ENCODE peak calls at places on chromosomes 12 and 14, in six cellular contexts. One of them, this sample, is unnamed.

GRCh38 chr12:75721231-75721641 is 209.8 kb upstream of the KRR1 start:
- DNase-seq in fibroblast of villous mesenchyme: peak
- DNase-seq in fibroblast of the aortic adventitia: peak
- DNase-seq in upper lobe of right lung: no peak
- DNase-seq in breast epithelium: no peak
- DNase-seq in brain microvascular endothelial cell: no peak
- DNase-seq in this sample: peak

GRCh38 chr14:54488318-54488645 is 498 bp downstream of the GMFB start:
- DNase-seq in fibroblast of the aortic adventitia: peak
- DNase-seq in brain microvascular endothelial cell: no peak
- DNase-seq in fibroblast of villous mesenchyme: no peak
- DNase-seq in breast epithelium: no peak
- DNase-seq in upper lobe of right lung: no peak
- DNase-seq in this sample: no peak

GRCh38 chr14:99378782-99379214 is 101.9 kb downstream of the SETD3 start:
- DNase-seq in brain microvascular endothelial cell: peak
- DNase-seq in fibroblast of the aortic adventitia: peak
- DNase-seq in breast epithelium: no peak
- DNase-seq in fibroblast of villous mesenchyme: peak
- DNase-seq in upper lobe of right lung: no peak
- DNase-seq in this sample: peak

GRCh38 chr12:65949986-65950385 is 125.7 kb downstream of the HMGA2 start:
- DNase-seq in brain microvascular endothelial cell: no peak
- DNase-seq in fibroblast of the aortic adventitia: no peak
- DNase-seq in upper lobe of right lung: no peak
- DNase-seq in breast epithelium: no peak
- DNase-seq in fibroblast of villous mesenchyme: no peak
- DNase-seq in this sample: no peak

GRCh38 chr12:45670339-45671065 is 59.0 kb upstream of the ARID2 start:
- DNase-seq in fibroblast of villous mesenchyme: no peak
- DNase-seq in fibroblast of the aortic adventitia: no peak
- DNase-seq in brain microvascular endothelial cell: no peak
- DNase-seq in breast epithelium: no peak
- DNase-seq in upper lobe of right lung: no peak
- DNase-seq in this sample: no peak

GRCh38 chr12:12641650-12642049 is 30.0 kb downstream of the CREBL2 start:
- DNase-seq in fibroblast of the aortic adventitia: no peak
- DNase-seq in fibroblast of villous mesenchyme: no peak
- DNase-seq in brain microvascular endothelial cell: no peak
- DNase-seq in breast epithelium: no peak
- DNase-seq in upper lobe of right lung: no peak
- DNase-seq in this sample: no peak

GRCh38 chr12:48455116-48455515 is 17.2 kb upstream of the ANP32D start:
- DNase-seq in brain microvascular endothelial cell: no peak
- DNase-seq in breast epithelium: no peak
- DNase-seq in fibroblast of villous mesenchyme: no peak
- DNase-seq in fibroblast of the aortic adventitia: no peak
- DNase-seq in upper lobe of right lung: no peak
- DNase-seq in this sample: no peak

GRCh38 chr12:25719505-25719904 is 166.4 kb upstream of the LMNTD1 start:
- DNase-seq in fibroblast of the aortic adventitia: no peak
- DNase-seq in fibroblast of villous mesenchyme: no peak
- DNase-seq in upper lobe of right lung: no peak
- DNase-seq in breast epithelium: no peak
- DNase-seq in brain microvascular endothelial cell: no peak
- DNase-seq in this sample: no peak

GRCh38 chr12:9406564-9407424 is 198.6 kb upstream of the PZP start:
- DNase-seq in fibroblast of the aortic adventitia: no peak
- DNase-seq in fibroblast of villous mesenchyme: no peak
- DNase-seq in upper lobe of right lung: no peak
- DNase-seq in breast epithelium: no peak
- DNase-seq in brain microvascular endothelial cell: no peak
- DNase-seq in this sample: no peak

GRCh38 chr12:69583203-69583602 is 2.1 kb upstream of the CCT2 start:
- DNase-seq in upper lobe of right lung: no peak
- DNase-seq in fibroblast of villous mesenchyme: no peak
- DNase-seq in brain microvascular endothelial cell: no peak
- DNase-seq in breast epithelium: no peak
- DNase-seq in fibroblast of the aortic adventitia: no peak
- DNase-seq in this sample: peak

GRCh38 chr12:82426081-82426480 is 67.8 kb downstream of the METTL25 start:
- DNase-seq in fibroblast of the aortic adventitia: no peak
- DNase-seq in breast epithelium: no peak
- DNase-seq in fibroblast of villous mesenchyme: no peak
- DNase-seq in upper lobe of right lung: no peak
- DNase-seq in brain microvascular endothelial cell: no peak
- DNase-seq in this sample: no peak

GRCh38 chr12:58969227-58969626 is 48.9 kb upstream of the LRIG3 start:
- DNase-seq in fibroblast of the aortic adventitia: no peak
- DNase-seq in fibroblast of villous mesenchyme: no peak
- DNase-seq in upper lobe of right lung: no peak
- DNase-seq in breast epithelium: no peak
- DNase-seq in brain microvascular endothelial cell: no peak
- DNase-seq in this sample: peak

GRCh38 chr12:117968826-117969659 is at the start of gene KSR2:
- DNase-seq in fibroblast of the aortic adventitia: peak
- DNase-seq in fibroblast of villous mesenchyme: no peak
- DNase-seq in breast epithelium: peak
- DNase-seq in upper lobe of right lung: peak
- DNase-seq in brain microvascular endothelial cell: peak
- DNase-seq in this sample: peak

GRCh38 chr12:39571351-39571750 is 48.3 kb downstream of the ABCD2 start:
- DNase-seq in fibroblast of villous mesenchyme: no peak
- DNase-seq in brain microvascular endothelial cell: no peak
- DNase-seq in breast epithelium: no peak
- DNase-seq in fibroblast of the aortic adventitia: no peak
- DNase-seq in upper lobe of right lung: no peak
- DNase-seq in this sample: no peak

GRCh38 chr14:91545946-91546716 is 36.0 kb upstream of the PPP4R3A start:
- DNase-seq in fibroblast of villous mesenchyme: no peak
- DNase-seq in fibroblast of the aortic adventitia: no peak
- DNase-seq in brain microvascular endothelial cell: no peak
- DNase-seq in breast epithelium: no peak
- DNase-seq in upper lobe of right lung: no peak
- DNase-seq in this sample: no peak

GRCh38 chr12:100473716-100474150 is at the start of gene NR1H4:
- DNase-seq in breast epithelium: no peak
- DNase-seq in fibroblast of villous mesenchyme: peak
- DNase-seq in upper lobe of right lung: no peak
- DNase-seq in brain microvascular endothelial cell: no peak
- DNase-seq in fibroblast of the aortic adventitia: peak
- DNase-seq in this sample: no peak

GRCh38 chr12:27382126-27382795 is 49.6 kb downstream of the BMAL2 start:
- DNase-seq in fibroblast of villous mesenchyme: peak
- DNase-seq in upper lobe of right lung: no peak
- DNase-seq in breast epithelium: no peak
- DNase-seq in fibroblast of the aortic adventitia: peak
- DNase-seq in brain microvascular endothelial cell: no peak
- DNase-seq in this sample: peak

GRCh38 chr12:25427328-25428249 is 125.5 kb downstream of the LMNTD1 start:
- DNase-seq in brain microvascular endothelial cell: no peak
- DNase-seq in breast epithelium: no peak
- DNase-seq in fibroblast of the aortic adventitia: no peak
- DNase-seq in upper lobe of right lung: no peak
- DNase-seq in fibroblast of villous mesenchyme: no peak
- DNase-seq in this sample: no peak

GRCh38 chr12:91178139-91178561 is 4.5 kb downstream of the DCN start:
- DNase-seq in upper lobe of right lung: no peak
- DNase-seq in fibroblast of villous mesenchyme: peak
- DNase-seq in brain microvascular endothelial cell: no peak
- DNase-seq in breast epithelium: no peak
- DNase-seq in fibroblast of the aortic adventitia: peak
- DNase-seq in this sample: peak

GRCh38 chr14:71078481-71078880 is 171.2 kb downstream of the PCNX1 start:
- DNase-seq in brain microvascular endothelial cell: no peak
- DNase-seq in fibroblast of the aortic adventitia: no peak
- DNase-seq in fibroblast of villous mesenchyme: no peak
- DNase-seq in breast epithelium: no peak
- DNase-seq in upper lobe of right lung: no peak
- DNase-seq in this sample: no peak

GRCh38 chr14:99156026-99156425 is 116.0 kb downstream of the BCL11B start:
- DNase-seq in breast epithelium: no peak
- DNase-seq in fibroblast of the aortic adventitia: no peak
- DNase-seq in brain microvascular endothelial cell: no peak
- DNase-seq in fibroblast of villous mesenchyme: no peak
- DNase-seq in upper lobe of right lung: no peak
- DNase-seq in this sample: no peak

GRCh38 chr12:75979181-75979580 is 52.4 kb downstream of the PHLDA1 start:
- DNase-seq in brain microvascular endothelial cell: peak
- DNase-seq in upper lobe of right lung: no peak
- DNase-seq in fibroblast of villous mesenchyme: peak
- DNase-seq in breast epithelium: no peak
- DNase-seq in fibroblast of the aortic adventitia: no peak
- DNase-seq in this sample: peak

GRCh38 chr14:55752580-55753365 is 172.8 kb downstream of the KTN1 start:
- DNase-seq in fibroblast of villous mesenchyme: peak
- DNase-seq in fibroblast of the aortic adventitia: peak
- DNase-seq in brain microvascular endothelial cell: peak
- DNase-seq in upper lobe of right lung: no peak
- DNase-seq in breast epithelium: no peak
- DNase-seq in this sample: peak

GRCh38 chr12:14892726-14893442 is 7.2 kb upstream of the MGP start:
- DNase-seq in upper lobe of right lung: no peak
- DNase-seq in brain microvascular endothelial cell: peak
- DNase-seq in fibroblast of the aortic adventitia: peak
- DNase-seq in fibroblast of villous mesenchyme: peak
- DNase-seq in breast epithelium: no peak
- DNase-seq in this sample: peak

DNA sequence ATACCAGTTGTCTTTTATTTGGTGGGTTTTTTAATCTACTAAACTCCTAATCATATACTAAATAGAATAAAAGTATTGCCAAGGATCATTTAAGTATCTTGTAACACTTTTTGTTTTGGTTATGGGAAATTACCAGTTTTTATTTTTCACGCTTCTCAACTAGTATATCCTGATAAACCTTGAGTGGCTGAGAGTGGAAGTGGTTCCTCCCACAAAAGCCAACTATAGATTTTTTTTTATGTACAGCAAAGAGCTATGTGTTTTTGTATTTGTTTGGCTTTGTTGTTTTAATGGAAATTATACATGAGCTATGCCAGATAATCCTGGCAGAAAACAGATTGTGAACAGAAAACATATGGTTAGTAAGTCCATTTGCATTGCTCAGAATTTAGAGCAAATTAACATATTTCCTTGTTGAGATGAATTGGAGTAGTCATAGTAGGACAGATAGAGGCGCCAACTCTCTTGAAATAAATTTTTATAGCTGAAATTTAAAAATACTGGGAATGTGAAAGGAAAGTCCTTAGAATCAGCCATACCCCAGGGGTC is 60.9 kb upstream of the PSMA6 start:
- DNase-seq in brain microvascular endothelial cell: no peak
- DNase-seq in fibroblast of the aortic adventitia: no peak
- DNase-seq in fibroblast of villous mesenchyme: no peak
- DNase-seq in upper lobe of right lung: no peak
- DNase-seq in breast epithelium: no peak
- DNase-seq in this sample: no peak
- TF ChIP-seq CTCF in brain microvascular endothelial cell: no peak
- TF ChIP-seq CTCF in fibroblast of the aortic adventitia: no peak
- TF ChIP-seq CTCF in fibroblast of villous mesenchyme: no peak
- TF ChIP-seq CTCF in upper lobe of right lung: no peak
- TF ChIP-seq CTCF in breast epithelium: no peak
- TF ChIP-seq CTCF in this sample: no peak

DNA sequence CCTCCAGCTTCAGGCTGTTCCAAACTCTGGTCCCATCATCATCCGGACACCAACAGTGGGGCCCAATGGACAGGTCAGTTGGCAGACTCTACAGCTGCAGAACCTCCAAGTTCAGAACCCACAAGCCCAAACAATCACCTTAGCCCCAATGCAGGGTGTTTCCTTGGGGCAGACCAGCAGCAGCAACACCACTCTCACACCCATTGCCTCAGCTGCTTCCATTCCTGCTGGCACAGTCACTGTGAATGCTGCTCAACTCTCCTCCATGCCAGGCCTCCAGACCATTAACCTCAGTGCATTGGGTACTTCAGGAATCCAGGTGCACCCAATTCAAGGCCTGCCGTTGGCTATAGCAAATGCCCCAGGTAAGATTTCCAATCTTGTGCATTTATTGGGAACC is 3.3 kb downstream of the SP1 start:
- DNase-seq in fibroblast of the aortic adventitia: no peak
- DNase-seq in brain microvascular endothelial cell: no peak
- DNase-seq in breast epithelium: no peak
- DNase-seq in fibroblast of villous mesenchyme: no peak
- DNase-seq in upper lobe of right lung: peak
- DNase-seq in this sample: no peak
- H3K4me3 ChIP-seq in fibroblast of the aortic adventitia: peak
- H3K4me3 ChIP-seq in brain microvascular endothelial cell: peak
- H3K4me3 ChIP-seq in breast epithelium: peak
- H3K4me3 ChIP-seq in fibroblast of villous mesenchyme: peak
- H3K4me3 ChIP-seq in upper lobe of right lung: peak
- H3K4me3 ChIP-seq in this sample: peak

GRCh38 chr12:113464852-113465719 is 6.6 kb downstream of the LHX5 start:
- DNase-seq in upper lobe of right lung: peak
- DNase-seq in breast epithelium: no peak
- DNase-seq in fibroblast of villous mesenchyme: no peak
- DNase-seq in fibroblast of the aortic adventitia: no peak
- DNase-seq in brain microvascular endothelial cell: no peak
- DNase-seq in this sample: peak
- TF ChIP-seq CTCF in upper lobe of right lung: no peak
- TF ChIP-seq CTCF in breast epithelium: no peak
- TF ChIP-seq CTCF in fibroblast of villous mesenchyme: no peak
- TF ChIP-seq CTCF in fibroblast of the aortic adventitia: no peak
- TF ChIP-seq CTCF in brain microvascular endothelial cell: no peak
- TF ChIP-seq CTCF in this sample: no peak

GRCh38 chr12:68536885-68537284 is 73.8 kb upstream of the RAP1B start:
- DNase-seq in brain microvascular endothelial cell: no peak
- DNase-seq in fibroblast of villous mesenchyme: no peak
- DNase-seq in breast epithelium: no peak
- DNase-seq in fibroblast of the aortic adventitia: no peak
- DNase-seq in upper lobe of right lung: no peak
- DNase-seq in this sample: no peak

GRCh38 chr12:68534108-68534507 is 76.6 kb upstream of the RAP1B start:
- DNase-seq in fibroblast of the aortic adventitia: no peak
- DNase-seq in fibroblast of villous mesenchyme: no peak
- DNase-seq in upper lobe of right lung: no peak
- DNase-seq in breast epithelium: no peak
- DNase-seq in brain microvascular endothelial cell: no peak
- DNase-seq in this sample: no peak

GRCh38 chr12:68537571-68537970 is 73.1 kb upstream of the RAP1B start:
- DNase-seq in fibroblast of the aortic adventitia: no peak
- DNase-seq in upper lobe of right lung: no peak
- DNase-seq in breast epithelium: no peak
- DNase-seq in fibroblast of villous mesenchyme: no peak
- DNase-seq in brain microvascular endothelial cell: no peak
- DNase-seq in this sample: no peak

GRCh38 chr12:68538722-68539614 is 71.7 kb upstream of the RAP1B start:
- DNase-seq in breast epithelium: peak
- DNase-seq in fibroblast of the aortic adventitia: peak
- DNase-seq in upper lobe of right lung: no peak
- DNase-seq in fibroblast of villous mesenchyme: no peak
- DNase-seq in brain microvascular endothelial cell: peak
- DNase-seq in this sample: no peak

DNA sequence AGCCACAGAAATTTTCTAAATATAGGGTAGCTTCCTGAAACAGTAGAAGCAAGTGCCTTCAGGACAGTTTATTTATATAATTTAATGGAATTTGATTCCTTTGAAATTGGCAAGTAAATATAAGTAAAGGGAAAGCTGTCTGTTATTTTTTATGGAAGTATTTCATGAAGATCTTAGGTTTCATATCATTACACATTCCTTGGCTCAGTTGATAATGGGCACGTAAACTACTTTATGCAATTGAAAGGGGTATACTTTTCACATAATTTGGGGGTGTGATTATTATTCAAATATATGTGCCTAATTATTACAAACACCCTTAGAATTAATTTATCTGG is 71.1 kb upstream of the RAP1B start:
- DNase-seq in upper lobe of right lung: no peak
- DNase-seq in brain microvascular endothelial cell: no peak
- DNase-seq in breast epithelium: no peak
- DNase-seq in fibroblast of the aortic adventitia: no peak
- DNase-seq in fibroblast of villous mesenchyme: no peak
- DNase-seq in this sample: no peak
- H3K4me3 ChIP-seq in upper lobe of right lung: peak
- H3K4me3 ChIP-seq in brain microvascular endothelial cell: no peak
- H3K4me3 ChIP-seq in breast epithelium: peak
- H3K4me3 ChIP-seq in fibroblast of the aortic adventitia: no peak
- H3K4me3 ChIP-seq in fibroblast of villous mesenchyme: no peak
- H3K4me3 ChIP-seq in this sample: no peak